ENCODE peak calls at places on chromosomes 7 and 10, in six cellular contexts. One of them, this sample, is unnamed.

GRCh38 chr7:70907594-70907993 is 224.3 kb upstream of the GALNT17 start:
- DNase-seq in HT-29: no peak
- DNase-seq in A549: no peak
- DNase-seq in left kidney: no peak
- DNase-seq in GM03348: no peak
- DNase-seq in stimulated activated CD4-positive, alpha-beta T cell treated with anti-CD3 and anti-CD28 coated beads, Interleukin-15, amount 100 ng/mL, for 24 hours: no peak
- DNase-seq in this sample: no peak

GRCh38 chr10:132479024-132479602 is 58.5 kb upstream of the INPP5A start:
- DNase-seq in HT-29: no peak
- DNase-seq in A549: no peak
- DNase-seq in left kidney: no peak
- DNase-seq in GM03348: no peak
- DNase-seq in stimulated activated CD4-positive, alpha-beta T cell treated with anti-CD3 and anti-CD28 coated beads, Interleukin-15, amount 100 ng/mL, for 24 hours: no peak
- DNase-seq in this sample: peak; percentile 43

GRCh38 chr7:55438085-55438764 is 73.1 kb downstream of the LANCL2 start:
- DNase-seq in HT-29: no peak
- DNase-seq in A549: no peak
- DNase-seq in left kidney: no peak
- DNase-seq in GM03348: no peak
- DNase-seq in stimulated activated CD4-positive, alpha-beta T cell treated with anti-CD3 and anti-CD28 coated beads, Interleukin-15, amount 100 ng/mL, for 24 hours: no peak
- DNase-seq in this sample: no peak

GRCh38 chr10:74593470-74593869 is 232.9 kb upstream of the KAT6B start:
- DNase-seq in HT-29: no peak
- DNase-seq in A549: no peak
- DNase-seq in left kidney: peak; percentile 38
- DNase-seq in GM03348: peak; percentile 16
- DNase-seq in stimulated activated CD4-positive, alpha-beta T cell treated with anti-CD3 and anti-CD28 coated beads, Interleukin-15, amount 100 ng/mL, for 24 hours: no peak
- DNase-seq in this sample: peak; percentile 20

GRCh38 chr10:35304649-35305048 is 31.7 kb upstream of the CCNY start:
- DNase-seq in HT-29: no peak
- DNase-seq in A549: no peak
- DNase-seq in left kidney: no peak
- DNase-seq in GM03348: no peak
- DNase-seq in stimulated activated CD4-positive, alpha-beta T cell treated with anti-CD3 and anti-CD28 coated beads, Interleukin-15, amount 100 ng/mL, for 24 hours: no peak
- DNase-seq in this sample: no peak

GRCh38 chr7:7416031-7416968 is 119.4 kb downstream of the COL28A1 start:
- DNase-seq in HT-29: peak; percentile 90
- DNase-seq in A549: no peak
- DNase-seq in left kidney: no peak
- DNase-seq in GM03348: no peak
- DNase-seq in stimulated activated CD4-positive, alpha-beta T cell treated with anti-CD3 and anti-CD28 coated beads, Interleukin-15, amount 100 ng/mL, for 24 hours: no peak
- DNase-seq in this sample: no peak

GRCh38 chr7:18295781-18296417 is 199.7 kb upstream of the HDAC9 start:
- DNase-seq in HT-29: no peak
- DNase-seq in A549: no peak
- DNase-seq in left kidney: no peak
- DNase-seq in GM03348: no peak
- DNase-seq in stimulated activated CD4-positive, alpha-beta T cell treated with anti-CD3 and anti-CD28 coated beads, Interleukin-15, amount 100 ng/mL, for 24 hours: no peak
- DNase-seq in this sample: no peak

GRCh38 chr10:124152139-124152780 is 58.9 kb upstream of the CHST15 start:
- DNase-seq in HT-29: peak; percentile 81
- DNase-seq in A549: peak; percentile 81
- DNase-seq in left kidney: no peak
- DNase-seq in GM03348: peak; percentile 78
- DNase-seq in stimulated activated CD4-positive, alpha-beta T cell treated with anti-CD3 and anti-CD28 coated beads, Interleukin-15, amount 100 ng/mL, for 24 hours: no peak
- DNase-seq in this sample: peak; percentile 89

GRCh38 chr10:5779753-5780152 is 33.5 kb downstream of the GDI2 start:
- DNase-seq in HT-29: no peak
- DNase-seq in A549: no peak
- DNase-seq in left kidney: peak; percentile 39
- DNase-seq in GM03348: no peak
- DNase-seq in stimulated activated CD4-positive, alpha-beta T cell treated with anti-CD3 and anti-CD28 coated beads, Interleukin-15, amount 100 ng/mL, for 24 hours: no peak
- DNase-seq in this sample: no peak

GRCh38 chr7:66140924-66141323 is 26.3 kb downstream of the CRCP start:
- DNase-seq in HT-29: peak; percentile 52
- DNase-seq in A549: peak; percentile 51
- DNase-seq in left kidney: peak; percentile 81
- DNase-seq in GM03348: peak; percentile 74
- DNase-seq in stimulated activated CD4-positive, alpha-beta T cell treated with anti-CD3 and anti-CD28 coated beads, Interleukin-15, amount 100 ng/mL, for 24 hours: no peak
- DNase-seq in this sample: peak; percentile 77